ENCODE peak calls at places on chromosomes 13 and 19, in eight cellular contexts. One of them, this sample, is unnamed. For H3K27me3 and H3K4me1, the result is how much of the 10 kb centered on the place peaks cover.

GRCh38 chr19:10091892-10092641 is 6.0 kb downstream of the SHFL start:
- DNase-seq in heart right ventricle: no peak
- DNase-seq in uterus: no peak
- DNase-seq in tibial artery: no peak
- DNase-seq in CD8-positive, alpha-beta T cell: no peak
- DNase-seq in heart left ventricle: no peak
- DNase-seq in thoracic aorta: no peak
- DNase-seq in psoas muscle: peak
- DNase-seq in this sample: no peak

GRCh38 chr19:49682274-49682673 is 5.2 kb downstream of the PRMT1 start:
- DNase-seq in heart right ventricle: no peak
- DNase-seq in uterus: no peak
- DNase-seq in tibial artery: no peak
- DNase-seq in CD8-positive, alpha-beta T cell: no peak
- DNase-seq in heart left ventricle: no peak
- DNase-seq in thoracic aorta: no peak
- DNase-seq in psoas muscle: no peak
- DNase-seq in this sample: no peak

GRCh38 chr19:887072-887471 is 5.9 kb downstream of the MED16 start:
- DNase-seq in heart right ventricle: no peak
- DNase-seq in uterus: no peak
- DNase-seq in tibial artery: no peak
- DNase-seq in CD8-positive, alpha-beta T cell: no peak
- DNase-seq in heart left ventricle: no peak
- DNase-seq in thoracic aorta: no peak
- DNase-seq in psoas muscle: no peak
- DNase-seq in this sample: no peak

GRCh38 chr19:1063030-1063908 is 3.7 kb upstream of the ARHGAP45 start:
- DNase-seq in heart right ventricle: no peak
- DNase-seq in uterus: no peak
- DNase-seq in tibial artery: no peak
- DNase-seq in CD8-positive, alpha-beta T cell: peak
- DNase-seq in heart left ventricle: peak
- DNase-seq in thoracic aorta: no peak
- DNase-seq in psoas muscle: peak
- DNase-seq in this sample: peak

GRCh38 chr13:85194482-85194881 is 604.7 kb downstream of the SLITRK6 start:
- DNase-seq in heart right ventricle: no peak
- DNase-seq in uterus: no peak
- DNase-seq in tibial artery: no peak
- DNase-seq in CD8-positive, alpha-beta T cell: no peak
- DNase-seq in heart left ventricle: no peak
- DNase-seq in thoracic aorta: no peak
- DNase-seq in psoas muscle: no peak
- DNase-seq in this sample: no peak

GRCh38 chr19:35513231-35513974 is at the start of gene DMKN:
- DNase-seq in heart right ventricle: no peak
- DNase-seq in uterus: no peak
- DNase-seq in tibial artery: no peak
- DNase-seq in CD8-positive, alpha-beta T cell: no peak
- DNase-seq in heart left ventricle: no peak
- DNase-seq in thoracic aorta: no peak
- DNase-seq in psoas muscle: no peak
- DNase-seq in this sample: no peak

GRCh38 chr13:51520524-51520923 is 63.7 kb upstream of the WDFY2 start:
- DNase-seq in heart right ventricle: no peak
- DNase-seq in uterus: no peak
- DNase-seq in tibial artery: no peak
- DNase-seq in CD8-positive, alpha-beta T cell: no peak
- DNase-seq in heart left ventricle: no peak
- DNase-seq in thoracic aorta: no peak
- DNase-seq in psoas muscle: no peak
- DNase-seq in this sample: no peak

GRCh38 chr13:99214691-99215090 is 14.0 kb downstream of the UBAC2 start:
- DNase-seq in heart right ventricle: no peak
- DNase-seq in uterus: no peak
- DNase-seq in tibial artery: no peak
- DNase-seq in CD8-positive, alpha-beta T cell: no peak
- DNase-seq in heart left ventricle: no peak
- DNase-seq in thoracic aorta: no peak
- DNase-seq in psoas muscle: no peak
- DNase-seq in this sample: no peak

GRCh38 chr13:34037636-34038325 is 219.8 kb downstream of the RFC3 start:
- DNase-seq in heart right ventricle: no peak
- DNase-seq in uterus: no peak
- DNase-seq in tibial artery: no peak
- DNase-seq in CD8-positive, alpha-beta T cell: no peak
- DNase-seq in heart left ventricle: no peak
- DNase-seq in thoracic aorta: no peak
- DNase-seq in psoas muscle: no peak
- DNase-seq in this sample: no peak

GRCh38 chr19:35088514-35088913 is 27.1 kb upstream of the FXYD3 start:
- DNase-seq in heart right ventricle: no peak
- DNase-seq in uterus: no peak
- DNase-seq in tibial artery: no peak
- DNase-seq in CD8-positive, alpha-beta T cell: no peak
- DNase-seq in heart left ventricle: no peak
- DNase-seq in thoracic aorta: no peak
- DNase-seq in psoas muscle: no peak
- DNase-seq in this sample: no peak

GRCh38 chr19:35171730-35172129 is 17.2 kb downstream of the FXYD5 start:
- DNase-seq in heart right ventricle: no peak
- DNase-seq in uterus: no peak
- DNase-seq in tibial artery: no peak
- DNase-seq in CD8-positive, alpha-beta T cell: no peak
- DNase-seq in heart left ventricle: no peak
- DNase-seq in thoracic aorta: no peak
- DNase-seq in psoas muscle: no peak
- DNase-seq in this sample: no peak

GRCh38 chr19:21496876-21497275 is 8.5 kb upstream of the ZNF429 start:
- DNase-seq in heart right ventricle: no peak
- DNase-seq in uterus: no peak
- DNase-seq in tibial artery: no peak
- DNase-seq in CD8-positive, alpha-beta T cell: no peak
- DNase-seq in heart left ventricle: no peak
- DNase-seq in thoracic aorta: no peak
- DNase-seq in psoas muscle: no peak
- DNase-seq in this sample: no peak

GRCh38 chr19:29812080-29812880 is 489 bp downstream of the CCNE1 start:
- DNase-seq in heart right ventricle: peak
- DNase-seq in uterus: no peak
- DNase-seq in tibial artery: no peak
- DNase-seq in CD8-positive, alpha-beta T cell: no peak
- DNase-seq in heart left ventricle: no peak
- DNase-seq in thoracic aorta: no peak
- DNase-seq in psoas muscle: peak
- DNase-seq in this sample: no peak

GRCh38 chr13:113656015-113656588 is 1.9 kb downstream of the ATP4B start:
- DNase-seq in heart right ventricle: no peak
- DNase-seq in uterus: peak
- DNase-seq in tibial artery: peak
- DNase-seq in CD8-positive, alpha-beta T cell: no peak
- DNase-seq in heart left ventricle: no peak
- DNase-seq in thoracic aorta: no peak
- DNase-seq in psoas muscle: peak
- DNase-seq in this sample: no peak

GRCh38 chr13:50425772-50426171 is 410.5 kb downstream of the KCNRG start:
- DNase-seq in heart right ventricle: no peak
- DNase-seq in uterus: no peak
- DNase-seq in tibial artery: no peak
- DNase-seq in CD8-positive, alpha-beta T cell: no peak
- DNase-seq in heart left ventricle: no peak
- DNase-seq in thoracic aorta: no peak
- DNase-seq in psoas muscle: no peak
- DNase-seq in this sample: no peak

GRCh38 chr19:54453921-54454780 is 5.2 kb downstream of the LENG8 start:
- DNase-seq in heart right ventricle: no peak
- DNase-seq in uterus: no peak
- DNase-seq in tibial artery: no peak
- DNase-seq in CD8-positive, alpha-beta T cell: no peak
- DNase-seq in heart left ventricle: no peak
- DNase-seq in thoracic aorta: no peak
- DNase-seq in psoas muscle: peak
- DNase-seq in this sample: no peak

GRCh38 chr13:75405976-75406703 is 75.8 kb downstream of the TBC1D4 start:
- DNase-seq in heart right ventricle: no peak
- DNase-seq in uterus: no peak
- DNase-seq in tibial artery: no peak
- DNase-seq in CD8-positive, alpha-beta T cell: no peak
- DNase-seq in heart left ventricle: no peak
- DNase-seq in thoracic aorta: no peak
- DNase-seq in psoas muscle: no peak
- DNase-seq in this sample: no peak

GRCh38 chr19:10226376-10227214 is 4.5 kb downstream of the S1PR2 start:
- DNase-seq in heart right ventricle: peak
- DNase-seq in uterus: peak
- DNase-seq in tibial artery: peak
- DNase-seq in CD8-positive, alpha-beta T cell: no peak
- DNase-seq in heart left ventricle: peak
- DNase-seq in thoracic aorta: no peak
- DNase-seq in psoas muscle: peak
- DNase-seq in this sample: no peak

GRCh38 chr13:111425326-111425725 is 104.9 kb downstream of the TEX29 start:
- DNase-seq in heart right ventricle: no peak
- DNase-seq in uterus: no peak
- DNase-seq in tibial artery: no peak
- DNase-seq in CD8-positive, alpha-beta T cell: no peak
- DNase-seq in heart left ventricle: no peak
- DNase-seq in thoracic aorta: no peak
- DNase-seq in psoas muscle: no peak
- DNase-seq in this sample: no peak
- H3K27me3 ChIP-seq in heart right ventricle: under half
- H3K27me3 ChIP-seq in uterus: under half
- H3K27me3 ChIP-seq in tibial artery: under half
- H3K27me3 ChIP-seq in CD8-positive, alpha-beta T cell: under half
- H3K27me3 ChIP-seq in heart left ventricle: under half
- H3K27me3 ChIP-seq in thoracic aorta: under half
- H3K27me3 ChIP-seq in psoas muscle: under half
- H3K27me3 ChIP-seq in this sample: under half

GRCh38 chr19:47122359-47123335 is 8.0 kb upstream of the SAE1 start:
- DNase-seq in heart right ventricle: no peak
- DNase-seq in uterus: no peak
- DNase-seq in tibial artery: no peak
- DNase-seq in CD8-positive, alpha-beta T cell: no peak
- DNase-seq in heart left ventricle: no peak
- DNase-seq in thoracic aorta: no peak
- DNase-seq in psoas muscle: no peak
- DNase-seq in this sample: peak
- H3K4me1 ChIP-seq in heart right ventricle: under half
- H3K4me1 ChIP-seq in uterus: under half
- H3K4me1 ChIP-seq in tibial artery: under half
- H3K4me1 ChIP-seq in CD8-positive, alpha-beta T cell: under half
- H3K4me1 ChIP-seq in heart left ventricle: under half
- H3K4me1 ChIP-seq in thoracic aorta: under half
- H3K4me1 ChIP-seq in psoas muscle: under half
- H3K4me1 ChIP-seq in this sample: under half

DNA sequence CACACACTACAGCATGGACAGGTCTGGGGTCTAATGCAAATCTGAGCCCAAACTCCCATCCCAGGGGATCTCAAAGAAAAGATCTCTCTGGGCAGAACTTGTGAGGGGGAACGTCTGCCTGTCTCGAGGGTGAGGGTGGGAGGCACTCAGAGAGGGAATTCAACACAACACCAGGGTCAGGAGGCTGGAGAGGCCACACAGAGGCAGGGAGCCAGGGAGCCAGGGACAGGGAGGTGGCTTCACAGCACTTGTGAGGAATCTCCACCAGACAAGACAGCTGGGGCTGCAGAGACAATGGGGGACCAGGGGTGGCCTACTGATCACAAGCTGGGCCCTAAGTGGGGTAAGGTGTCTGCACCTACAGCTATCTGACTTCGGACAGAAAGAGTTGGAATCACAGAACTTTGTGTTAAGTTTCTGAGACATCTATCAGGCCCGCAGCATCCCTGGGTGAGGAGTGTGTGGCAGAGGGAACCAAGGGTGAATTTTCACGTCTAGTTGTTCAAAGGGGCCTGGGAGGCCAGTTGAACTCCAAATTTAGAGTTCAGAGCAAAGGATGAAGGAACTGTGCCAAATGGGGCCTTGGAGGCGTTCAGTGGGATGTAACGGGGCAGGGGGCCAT is 12.7 kb upstream of the AKAP8L start:
- DNase-seq in heart right ventricle: no peak
- DNase-seq in uterus: no peak
- DNase-seq in tibial artery: no peak
- DNase-seq in CD8-positive, alpha-beta T cell: no peak
- DNase-seq in heart left ventricle: no peak
- DNase-seq in thoracic aorta: no peak
- DNase-seq in psoas muscle: peak
- DNase-seq in this sample: no peak
- TF ChIP-seq CTCF in heart right ventricle: no peak
- TF ChIP-seq CTCF in uterus: no peak
- TF ChIP-seq CTCF in tibial artery: no peak
- TF ChIP-seq CTCF in CD8-positive, alpha-beta T cell: no peak
- TF ChIP-seq CTCF in heart left ventricle: no peak
- TF ChIP-seq CTCF in thoracic aorta: no peak
- TF ChIP-seq CTCF in psoas muscle: no peak
- TF ChIP-seq CTCF in this sample: no peak

DNA sequence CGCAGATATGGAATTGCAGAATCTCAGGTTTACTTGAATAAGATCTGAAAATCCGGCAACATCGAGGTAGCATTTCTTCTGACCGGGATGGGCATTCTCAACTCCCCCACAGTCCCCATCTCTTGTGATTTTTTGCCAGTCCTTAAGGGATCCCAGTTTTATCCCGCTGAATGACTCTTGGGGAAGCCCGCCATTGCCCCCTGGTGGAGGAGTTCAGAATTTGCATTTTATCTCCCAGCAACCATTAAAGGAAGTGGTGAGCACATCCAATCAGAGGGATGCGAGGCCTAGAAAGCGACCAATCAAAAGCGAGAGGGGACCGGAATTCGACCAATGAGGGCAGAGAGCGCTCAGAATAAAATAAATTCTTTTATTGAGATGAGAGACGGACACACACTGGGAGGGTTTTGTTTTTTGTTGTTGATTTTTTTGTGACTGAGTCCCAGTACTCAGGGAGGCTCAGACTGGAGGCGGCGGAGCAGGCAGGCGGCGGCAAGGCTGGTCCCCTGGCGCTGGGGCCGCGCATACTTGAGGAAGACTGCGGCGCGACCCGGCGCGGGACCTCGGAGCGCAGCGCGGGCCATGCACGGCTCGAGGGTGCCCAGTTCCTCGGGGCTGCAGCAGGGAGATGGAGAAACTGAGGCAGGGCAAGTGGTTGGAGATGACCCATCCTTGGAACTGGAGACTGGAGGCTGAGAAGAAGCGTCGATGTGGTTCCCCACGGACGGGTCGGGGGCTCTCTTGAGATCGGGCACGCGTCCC is 3.9 kb upstream of the TTC9B start:
- DNase-seq in heart right ventricle: peak
- DNase-seq in uterus: peak
- DNase-seq in tibial artery: peak
- DNase-seq in CD8-positive, alpha-beta T cell: peak
- DNase-seq in heart left ventricle: peak
- DNase-seq in thoracic aorta: peak
- DNase-seq in psoas muscle: peak
- DNase-seq in this sample: peak
- H3K27me3 ChIP-seq in heart right ventricle: half or more
- H3K27me3 ChIP-seq in uterus: under half
- H3K27me3 ChIP-seq in tibial artery: half or more
- H3K27me3 ChIP-seq in CD8-positive, alpha-beta T cell: under half
- H3K27me3 ChIP-seq in heart left ventricle: half or more
- H3K27me3 ChIP-seq in thoracic aorta: under half
- H3K27me3 ChIP-seq in psoas muscle: under half
- H3K27me3 ChIP-seq in this sample: under half

GRCh38 chr13:21011378-21011777 is 50.0 kb downstream of the LATS2 start:
- DNase-seq in heart right ventricle: no peak
- DNase-seq in uterus: no peak
- DNase-seq in tibial artery: no peak
- DNase-seq in CD8-positive, alpha-beta T cell: no peak
- DNase-seq in heart left ventricle: no peak
- DNase-seq in thoracic aorta: no peak
- DNase-seq in psoas muscle: no peak
- DNase-seq in this sample: no peak
- H3K4me1 ChIP-seq in heart right ventricle: half or more
- H3K4me1 ChIP-seq in uterus: under half
- H3K4me1 ChIP-seq in tibial artery: under half
- H3K4me1 ChIP-seq in CD8-positive, alpha-beta T cell: under half
- H3K4me1 ChIP-seq in heart left ventricle: half or more
- H3K4me1 ChIP-seq in thoracic aorta: half or more
- H3K4me1 ChIP-seq in psoas muscle: half or more
- H3K4me1 ChIP-seq in this sample: under half